ENCODE peak calls at places on chromosomes 4 and X, in eight cellular contexts. G is IMR-90, F is cardiac muscle cell, N is A549, A is endodermal cell, V is mucosa of descending colon, M is lung, Q is fibroblast of the aortic adventitia. S is an unnamed sample.

GRCh38 chr4:53962516-53963225 is 101.7 kb downstream of the CHIC2 start:
- DNase-seq in A (no peak), V (no peak), G (peak), N (no peak), F (peak), M (no peak), Q (peak), S (no peak)

GRCh38 chr4:145956288-145956890 is 17.8 kb upstream of the ZNF827 start:
- DNase-seq in A (peak), V (no peak), N (peak), M (no peak), F (peak), G (peak), Q (peak), S (no peak)

GRCh38 chrX:149881081-149881711 is at the start of gene MAGEA8:
- DNase-seq in V (no peak), G (no peak), N (no peak), A (peak), Q (no peak), M (no peak), F (no peak), S (no peak)

GRCh38 chr4:40828661-40829060 is 78.9 kb downstream of the NSUN7 start:
- DNase-seq in G (no peak), M (no peak), A (no peak), N (no peak), F (no peak), V (no peak), Q (no peak), S (no peak)

GRCh38 chr4:9765091-9765490 is 16.3 kb upstream of the DRD5 start:
- DNase-seq in M (no peak), F (peak), N (peak), A (peak), V (peak), G (peak), Q (peak), S (peak)

GRCh38 chr4:16721618-16722291 is 176.7 kb downstream of the LDB2 start:
- DNase-seq in V (no peak), G (peak), N (no peak), F (no peak), A (no peak), Q (peak), M (no peak), S (no peak)

GRCh38 chr4:139483000-139483399 is 29.1 kb downstream of the RAB33B start:
- DNase-seq in M (no peak), Q (no peak), V (no peak), G (no peak), N (no peak), A (no peak), F (no peak), S (no peak)

GRCh38 chrX:103175944-103176753 is 38.8 kb upstream of the BEX4 start:
- DNase-seq in Q (peak), N (peak), A (peak), F (peak), V (peak), G (peak), M (peak), S (no peak)

GRCh38 chr4:80268081-80268823 is 1.8 kb downstream of the FGF5 start:
- DNase-seq in F (peak), M (no peak), G (peak), N (no peak), Q (peak), V (no peak), A (peak), S (no peak)

GRCh38 chrX:115642895-115643530 is 82.0 kb downstream of the PLS3 start:
- DNase-seq in Q (peak), N (peak), M (no peak), G (peak), F (peak), A (peak), V (no peak), S (no peak)

GRCh38 chr4:2762048-2762447 is 5.9 kb upstream of the TNIP2 start:
- DNase-seq in M (no peak), A (peak), V (no peak), G (no peak), Q (no peak), N (no peak), F (no peak), S (no peak)
- H3K4me3 ChIP-seq in M (no peak), A (no peak), V (no peak), G (no peak), Q (no peak), N (no peak), F (no peak), S (no peak)

DNA sequence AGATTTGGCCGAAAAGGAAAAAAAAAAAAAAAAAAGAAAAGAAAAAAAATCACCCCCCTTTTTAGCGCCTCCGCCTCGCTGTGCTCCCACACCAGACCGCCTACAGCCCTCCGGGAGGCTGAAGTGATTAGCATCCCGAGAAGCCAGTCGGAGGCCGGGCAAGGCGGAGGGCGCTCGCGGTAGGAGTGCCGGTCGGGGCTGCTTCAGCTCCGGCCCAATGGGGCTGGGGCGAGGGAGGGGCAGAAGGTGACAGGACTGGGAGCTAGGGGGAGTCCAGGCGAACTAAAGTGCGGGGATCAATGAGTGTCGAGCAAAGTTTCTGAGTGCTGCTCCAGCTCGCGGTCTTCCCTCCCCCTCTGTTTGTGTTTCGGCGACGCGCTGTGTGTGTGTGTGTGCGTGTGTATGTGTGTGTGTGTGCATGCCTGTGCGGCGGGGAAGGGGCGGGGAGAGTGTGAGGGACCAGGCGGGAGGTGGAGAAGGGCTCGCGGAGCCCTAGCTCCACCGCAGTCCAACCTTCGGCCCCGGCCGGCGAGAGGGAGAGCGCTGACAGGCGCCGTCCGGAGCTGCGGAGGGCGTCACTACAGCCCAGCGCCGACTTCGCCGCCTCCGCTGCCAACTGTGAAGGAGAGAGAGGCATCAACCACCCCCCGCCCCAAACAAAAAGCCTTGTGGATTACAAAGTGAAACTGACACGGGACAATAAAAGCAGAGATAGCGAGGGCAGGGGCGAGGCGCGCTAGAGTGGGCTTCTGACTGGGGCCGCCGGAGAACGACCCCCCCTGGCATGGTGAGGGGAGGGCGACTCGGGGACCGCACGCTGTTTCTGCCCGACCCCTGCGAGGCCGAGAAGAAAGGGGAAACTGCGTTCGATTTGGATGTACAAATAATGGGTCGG is at the start of gene FAT4:
- DNase-seq in M (peak), N (peak), F (peak), G (peak), V (peak), Q (peak), A (peak), S (no peak)
- H3K4me3 ChIP-seq in M (peak), N (peak), F (peak), G (peak), V (peak), Q (peak), A (peak), S (peak)

DNA sequence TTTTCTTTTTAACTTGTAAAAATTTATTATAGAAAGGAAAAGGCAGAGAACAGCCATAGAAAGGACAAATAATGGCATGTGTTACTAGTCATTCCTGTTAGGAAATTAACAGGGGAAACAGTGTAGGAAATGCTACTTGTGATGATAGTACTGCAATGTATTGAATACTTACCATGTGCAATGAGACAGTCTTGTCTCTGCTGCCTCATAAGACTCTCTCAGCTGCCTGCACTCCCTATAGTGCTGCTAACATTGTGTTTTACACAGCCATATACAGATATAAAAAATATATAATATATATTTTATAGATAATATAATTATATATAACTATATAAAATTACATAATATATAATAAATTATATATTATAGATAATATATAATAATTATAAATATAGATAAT is 62.2 kb upstream of the SHOX start:
- DNase-seq in N (no peak), A (no peak), Q (no peak), V (no peak), F (no peak), M (no peak), G (no peak), S (no peak)
- H3K4me3 ChIP-seq in N (no peak), A (no peak), Q (no peak), V (no peak), F (no peak), M (no peak), G (no peak), S (no peak)

DNA sequence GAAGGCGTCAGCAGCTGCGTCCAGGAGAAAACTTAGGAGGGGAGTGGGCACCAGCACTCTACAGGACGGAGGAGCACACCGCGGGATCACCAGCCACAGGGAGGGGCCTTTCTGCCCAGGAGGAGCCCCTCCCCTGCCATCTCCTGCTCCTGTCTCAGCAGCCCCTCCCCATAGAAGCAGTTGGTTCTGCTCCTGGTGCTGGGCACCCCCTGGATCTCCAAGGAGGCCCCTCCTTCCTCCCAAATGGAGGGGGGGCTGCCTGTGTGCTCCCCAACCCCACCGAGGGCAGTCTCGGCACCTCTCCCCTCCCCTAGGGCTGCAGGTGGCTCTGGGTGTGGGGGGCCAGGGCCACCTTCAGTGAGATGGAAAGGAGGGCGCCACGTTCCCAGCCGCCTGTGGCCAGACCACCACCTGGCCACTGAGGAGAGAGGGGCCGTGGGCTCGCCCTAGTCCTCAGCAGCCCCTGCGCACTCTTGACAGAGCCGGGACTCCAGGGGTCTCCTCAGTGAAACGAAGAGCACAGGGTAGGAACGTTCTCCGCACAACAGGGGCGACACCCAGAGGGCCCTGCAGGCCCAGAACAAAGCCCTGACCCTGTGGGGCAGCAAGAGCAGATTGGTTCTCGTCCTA is 37.8 kb downstream of the CPLX1 start:
- DNase-seq in V (no peak), M (no peak), F (no peak), N (no peak), G (no peak), Q (no peak), A (no peak), S (no peak)
- H3K4me3 ChIP-seq in V (no peak), M (no peak), F (no peak), N (no peak), G (no peak), Q (no peak), A (no peak), S (no peak)

GRCh38 chr4:47413515-47413914 is 50.0 kb downstream of the COMMD8 start:
- DNase-seq in A (no peak), N (no peak), M (no peak), V (no peak), G (no peak), Q (no peak), F (no peak), S (no peak)
- H3K4me3 ChIP-seq in A (no peak), N (no peak), M (no peak), V (no peak), G (no peak), Q (no peak), F (no peak), S (no peak)